ENCODE peak calls at places on chromosomes 6 and 20, in nine cellular contexts. Z is left cardiac atrium, V is stomach, X is GM20000, A is thoracic aorta, C is cerebellar cortex, T is Calu3, U is T-helper 17 cell, G is spleen. F is an unnamed sample.

GRCh38 chr6:105397987-105398386 is 4.9 kb downstream of the PREP start:
- DNase-seq in Z (no peak), V (no peak), X (no peak), A (no peak), C (no peak), T (no peak), U (no peak), G (no peak), F (no peak)

GRCh38 chr6:82681119-82681714 is 317.6 kb downstream of the TPBG start:
- DNase-seq in Z (no peak), V (no peak), X (no peak), A (no peak), C (no peak), T (no peak), U (no peak), G (no peak), F (no peak)

GRCh38 chr6:82415820-82416219 is 52.2 kb downstream of the TPBG start:
- DNase-seq in Z (no peak), V (no peak), X (no peak), A (no peak), C (no peak), T (no peak), U (no peak), G (no peak), F (no peak)

GRCh38 chr20:49676581-49677291 is 36.9 kb downstream of the B4GALT5 start:
- DNase-seq in Z (no peak), V (peak; percentile 60), X (peak; percentile 29), A (no peak), C (no peak), T (no peak), U (peak; percentile 29), G (no peak), F (no peak)

GRCh38 chr20:38789503-38790209 is 15.8 kb upstream of the PPP1R16B start:
- DNase-seq in Z (no peak), V (no peak), X (no peak), A (no peak), C (no peak), T (no peak), U (no peak), G (no peak), F (no peak)

GRCh38 chr6:83231146-83231545 is 38.0 kb downstream of the RWDD2A start:
- DNase-seq in Z (no peak), V (no peak), X (no peak), A (no peak), C (no peak), T (no peak), U (no peak), G (no peak), F (no peak)

GRCh38 chr6:278494-278893 is 13.8 kb upstream of the DUSP22 start:
- DNase-seq in Z (no peak), V (no peak), X (no peak), A (no peak), C (no peak), T (no peak), U (no peak), G (no peak), F (no peak)

GRCh38 chr20:61166324-61166723 is 85.7 kb upstream of the CDH4 start:
- DNase-seq in Z (no peak), V (no peak), X (no peak), A (no peak), C (no peak), T (no peak), U (no peak), G (no peak), F (no peak)

GRCh38 chr6:25165817-25166216 is 113.4 kb upstream of the CARMIL1 start:
- DNase-seq in Z (no peak), V (no peak), X (no peak), A (no peak), C (no peak), T (no peak), U (no peak), G (no peak), F (no peak)

GRCh38 chr6:169720207-169720855 is 4.0 kb downstream of the PHF10 start:
- DNase-seq in Z (no peak), V (no peak), X (no peak), A (no peak), C (no peak), T (no peak), U (no peak), G (no peak), F (no peak)

GRCh38 chr6:100103936-100104335 is 109.9 kb upstream of the MCHR2 start:
- DNase-seq in Z (no peak), V (no peak), X (no peak), A (no peak), C (no peak), T (no peak), U (no peak), G (no peak), F (no peak)

GRCh38 chr6:25006565-25007001 is 70.8 kb upstream of the RIPOR2 start:
- DNase-seq in Z (peak; percentile 58), V (peak; percentile 72), X (no peak), A (peak; percentile 40), C (no peak), T (peak; percentile 58), U (no peak), G (peak; percentile 87), F (no peak)

GRCh38 chr20:36481380-36482043 is 59.8 kb upstream of the MYL9 start:
- DNase-seq in Z (no peak), V (no peak), X (no peak), A (no peak), C (no peak), T (no peak), U (no peak), G (no peak), F (no peak)

GRCh38 chr20:49420811-49421295 is 61.6 kb downstream of the KCNB1 start:
- DNase-seq in Z (no peak), V (no peak), X (no peak), A (no peak), C (no peak), T (no peak), U (no peak), G (no peak), F (peak; percentile 64)

GRCh38 chr6:5248302-5249098 is 12.2 kb downstream of the LYRM4 start:
- DNase-seq in Z (no peak), V (no peak), X (no peak), A (no peak), C (no peak), T (no peak), U (no peak), G (no peak), F (no peak)

GRCh38 chr6:19086480-19086879 is 699.3 kb downstream of the RNF144B start:
- DNase-seq in Z (no peak), V (no peak), X (no peak), A (no peak), C (no peak), T (no peak), U (no peak), G (no peak), F (no peak)

GRCh38 chr20:8764289-8764962 is 304.5 kb upstream of the PLCB4 start:
- DNase-seq in Z (no peak), V (no peak), X (no peak), A (no peak), C (no peak), T (no peak), U (no peak), G (no peak), F (no peak)

GRCh38 chr6:35258858-35259193 is 709 bp upstream of the ZNF76 start:
- DNase-seq in Z (peak; percentile 53), V (peak; percentile 28), X (no peak), A (no peak), C (no peak), T (peak; percentile 62), U (peak; percentile 25), G (no peak), F (no peak)

GRCh38 chr6:138271451-138271850 is 53.2 kb upstream of the PBOV1 start:
- DNase-seq in Z (no peak), V (no peak), X (no peak), A (no peak), C (no peak), T (no peak), U (no peak), G (no peak), F (no peak)

GRCh38 chr6:28161410-28162079 is 19.9 kb downstream of the ZKSCAN8 start:
- DNase-seq in Z (peak; percentile 78), V (peak; percentile 59), X (peak; percentile 87), A (no peak), C (peak; percentile 73), T (peak; percentile 56), U (peak; percentile 83), G (peak; percentile 96), F (peak; percentile 32)

GRCh38 chr20:4560667-4561066 is 161.0 kb upstream of the PRND start:
- DNase-seq in Z (no peak), V (no peak), X (no peak), A (no peak), C (no peak), T (no peak), U (no peak), G (no peak), F (no peak)

GRCh38 chr20:46154796-46155195 is 36.7 kb downstream of the CD40 start:
- DNase-seq in Z (no peak), V (no peak), X (no peak), A (no peak), C (no peak), T (no peak), U (no peak), G (no peak), F (no peak)

GRCh38 chr6:1482381-1483166 is 93.2 kb downstream of the FOXF2 start:
- DNase-seq in Z (no peak), V (no peak), X (peak; percentile 57), A (no peak), C (no peak), T (no peak), U (no peak), G (no peak), F (no peak)

GRCh38 chr6:108736832-108737231 is 111.4 kb upstream of the ARMC2 start:
- DNase-seq in Z (peak; percentile 80), V (no peak), X (no peak), A (peak; percentile 74), C (no peak), T (peak; percentile 73), U (no peak), G (no peak), F (no peak)

GRCh38 chr20:46255440-46256104 is 52.7 kb downstream of the CDH22 start:
- DNase-seq in Z (peak; percentile 80), V (peak; percentile 93), X (no peak), A (no peak), C (peak; percentile 97), T (peak; percentile 99), U (peak; percentile 20), G (peak; percentile 81), F (peak; percentile 55)

GRCh38 chr20:51204794-51205193 is 181.9 kb upstream of the KCNG1 start:
- DNase-seq in Z (no peak), V (no peak), X (no peak), A (no peak), C (no peak), T (no peak), U (no peak), G (no peak), F (no peak)

GRCh38 chr6:23952214-23952613 is 173.8 kb upstream of the NRSN1 start:
- DNase-seq in Z (no peak), V (no peak), X (no peak), A (no peak), C (no peak), T (no peak), U (no peak), G (no peak), F (no peak)

F was measured in tibial nerve.